ENCODE peak calls at places on chromosomes 6 and 20, in five cellular contexts. K, Y, M, P and I are unnamed samples.

GRCh38 chr20:63051911-63052310 is 45.1 kb upstream of the BHLHE23 start:
- DNase-seq in K (no peak), Y (no peak), M (no peak), P (no peak), I (no peak)

GRCh38 chr6:131628726-131629125 is 684 bp upstream of the MED23 start:
- DNase-seq in K (no peak), Y (no peak), M (no peak), P (no peak), I (no peak)

GRCh38 chr6:129050086-129050485 is 167.1 kb downstream of the LAMA2 start:
- DNase-seq in K (no peak), Y (no peak), M (peak; percentile 8), P (no peak), I (no peak)

GRCh38 chr20:31542201-31542842 is 28.1 kb downstream of the HM13 start:
- DNase-seq in K (no peak), Y (no peak), M (peak; percentile 68), P (no peak), I (no peak)

GRCh38 chr20:34642009-34642408 is 34.9 kb downstream of the PIGU start:
- DNase-seq in K (no peak), Y (no peak), M (no peak), P (no peak), I (no peak)

GRCh38 chr6:37693546-37694250 is 4.0 kb downstream of the MDGA1 start:
- DNase-seq in K (no peak), Y (no peak), M (no peak), P (no peak), I (no peak)

GRCh38 chr6:2992330-2992979 is 7.2 kb upstream of the NQO2 start:
- DNase-seq in K (no peak), Y (no peak), M (no peak), P (no peak), I (no peak)

GRCh38 chr20:23244207-23244915 is 106.2 kb upstream of the NXT1 start:
- DNase-seq in K (no peak), Y (no peak), M (no peak), P (no peak), I (no peak)